ENCODE peak calls at places on chromosomes 16 and 17, in six cellular contexts. G is choroid plexus epithelial cell, Q is NCI-H460, J is heart left ventricle, R is neural crest cell, P is AG10803. A is an unnamed sample.

GRCh38 chr16:84720180-84720579 is 20.4 kb downstream of the USP10 start:
- DNase-seq in G (peak), Q (no peak), J (no peak), R (no peak), P (peak), A (peak)

GRCh38 chr17:850086-850827 is 68.1 kb downstream of the MRM3 start:
- DNase-seq in G (no peak), Q (no peak), J (no peak), R (no peak), P (no peak), A (no peak)

GRCh38 chr16:88506723-88507122 is 53.6 kb downstream of the ZFPM1 start:
- DNase-seq in G (no peak), Q (no peak), J (no peak), R (no peak), P (no peak), A (no peak)

GRCh38 chr16:55678061-55678935 is 22.5 kb downstream of the SLC6A2 start:
- DNase-seq in G (no peak), Q (no peak), J (no peak), R (no peak), P (no peak), A (no peak)

GRCh38 chr17:72665841-72666518 is 426.5 kb downstream of the SLC39A11 start:
- DNase-seq in G (peak), Q (no peak), J (no peak), R (no peak), P (peak), A (no peak)

GRCh38 chr17:15942207-15942833 is 2.6 kb upstream of the ADORA2B start:
- DNase-seq in G (no peak), Q (no peak), J (no peak), R (no peak), P (no peak), A (peak)

GRCh38 chr16:23835390-23836077 is at the start of gene PRKCB:
- DNase-seq in G (peak), Q (peak), J (peak), R (peak), P (peak), A (peak)

GRCh38 chr16:88726408-88726749 is 20.1 kb downstream of the CTU2 start:
- DNase-seq in G (no peak), Q (no peak), J (no peak), R (no peak), P (no peak), A (no peak)